ENCODE peak calls at places on chromosomes 16 and 17, in ten cellular contexts. B, P, K, R, S, C, I, Z, V and O are unnamed samples.

GRCh38 chr16:50473375-50473945 is 74.7 kb upstream of the NKD1 start:
- DNase-seq in P (no peak), R (peak; percentile 56), B (no peak), I (no peak), Z (no peak), C (peak; percentile 58), V (no peak), K (no peak), S (no peak), O (no peak)

GRCh38 chr17:55926276-55926995 is 175.6 kb downstream of the PCTP start:
- DNase-seq in Z (no peak), B (no peak), V (no peak), S (no peak), P (no peak), C (no peak), R (no peak), I (no peak), K (no peak), O (no peak)

GRCh38 chr17:82126479-82127314 is 28.7 kb upstream of the FASN start:
- DNase-seq in Z (no peak), S (no peak), I (peak; percentile 21), K (no peak), P (no peak), C (no peak), V (no peak), R (no peak), B (no peak), O (no peak)

GRCh38 chr17:80847506-80848230 is 144.0 kb upstream of the CHMP6 start:
- DNase-seq in P (peak; percentile 39), B (peak; percentile 12), I (peak; percentile 75), C (no peak), K (no peak), Z (no peak), V (no peak), S (no peak), R (no peak), O (no peak)

GRCh38 chr16:29975134-29975538 is 1.5 kb downstream of the TAOK2 start:
- DNase-seq in S (no peak), C (no peak), R (no peak), K (no peak), V (no peak), B (no peak), P (no peak), Z (no peak), I (no peak), O (no peak)

GRCh38 chr16:31305219-31305618 is 45.4 kb downstream of the ITGAM start:
- DNase-seq in S (no peak), V (no peak), I (no peak), R (no peak), Z (no peak), P (no peak), B (no peak), K (no peak), C (no peak), O (no peak)

GRCh38 chr16:49271363-49271762 is 10.3 kb downstream of the CBLN1 start:
- DNase-seq in B (no peak), P (no peak), Z (no peak), K (no peak), R (no peak), S (no peak), I (no peak), C (no peak), V (no peak), O (no peak)

GRCh38 chr16:268141-269053 is 7.3 kb downstream of the RGS11 start:
- DNase-seq in I (peak; percentile 77), Z (no peak), S (no peak), R (no peak), V (peak; percentile 33), B (no peak), C (no peak), K (no peak), P (no peak), O (no peak)

GRCh38 chr17:16910341-16910740 is 61.6 kb downstream of the TNFRSF13B start:
- DNase-seq in R (no peak), I (peak; percentile 1), P (no peak), V (no peak), Z (no peak), S (no peak), K (no peak), C (no peak), B (no peak), O (no peak)

GRCh38 chr16:78216166-78216745 is 116.8 kb downstream of the WWOX start:
- DNase-seq in K (no peak), S (no peak), V (no peak), Z (no peak), C (no peak), P (no peak), B (no peak), R (no peak), I (no peak), O (no peak)

GRCh38 chr16:85480727-85481101 is 132.4 kb upstream of the GSE1 start:
- DNase-seq in C (no peak), R (no peak), I (no peak), V (no peak), Z (no peak), K (no peak), B (no peak), P (no peak), S (no peak), O (no peak)

GRCh38 chr17:75876938-75877751 is 1.2 kb downstream of the TRIM47 start:
- DNase-seq in B (peak; percentile 98), Z (peak; percentile 97), C (peak; percentile 74), S (peak; percentile 88), I (peak; percentile 88), P (peak; percentile 98), V (peak; percentile 75), R (peak; percentile 96), K (no peak), O (peak; percentile 91)

GRCh38 chr17:72903522-72903921 is 189.0 kb downstream of the SLC39A11 start:
- DNase-seq in V (no peak), K (no peak), S (no peak), R (no peak), I (no peak), P (no peak), B (no peak), C (no peak), Z (no peak), O (no peak)

GRCh38 chr16:87723224-87723619 is 42.6 kb downstream of the KLHDC4 start:
- DNase-seq in K (peak; percentile 71), V (no peak), C (no peak), S (no peak), I (peak; percentile 34), R (peak; percentile 57), P (no peak), B (no peak), Z (peak; percentile 50), O (peak; percentile 43)

GRCh38 chr17:29240477-29240876 is 6.2 kb upstream of the CRYBA1 start:
- DNase-seq in I (no peak), K (no peak), C (no peak), V (no peak), B (no peak), P (no peak), R (no peak), Z (no peak), S (no peak), O (no peak)
- H3K27ac ChIP-seq in I (no peak overlapping the region), K (no peak overlapping the region), C (no peak overlapping the region), V (no peak overlapping the region), B (peak overlapping the region; percentile 49), P (peak overlapping the region; percentile 41), R (peak overlapping the region; percentile 9), Z (peak overlapping the region; percentile 65), S (peak overlapping the region; percentile 60), O (no peak overlapping the region)

GRCh38 chr17:28842282-28843012 is at the start of gene FAM222B:
- DNase-seq in S (peak; percentile 39), C (peak; percentile 79), V (peak; percentile 63), I (peak; percentile 86), B (peak; percentile 69), R (peak; percentile 76), P (peak; percentile 88), K (peak; percentile 95), Z (peak; percentile 75), O (peak; percentile 77)
- TF ChIP-seq CTCF in S (peak; percentile 7), C (no peak), V (no peak), I (peak; percentile 6), B (no peak), R (no peak), P (no peak), K (no peak), Z (no peak), O (no peak)

DNA sequence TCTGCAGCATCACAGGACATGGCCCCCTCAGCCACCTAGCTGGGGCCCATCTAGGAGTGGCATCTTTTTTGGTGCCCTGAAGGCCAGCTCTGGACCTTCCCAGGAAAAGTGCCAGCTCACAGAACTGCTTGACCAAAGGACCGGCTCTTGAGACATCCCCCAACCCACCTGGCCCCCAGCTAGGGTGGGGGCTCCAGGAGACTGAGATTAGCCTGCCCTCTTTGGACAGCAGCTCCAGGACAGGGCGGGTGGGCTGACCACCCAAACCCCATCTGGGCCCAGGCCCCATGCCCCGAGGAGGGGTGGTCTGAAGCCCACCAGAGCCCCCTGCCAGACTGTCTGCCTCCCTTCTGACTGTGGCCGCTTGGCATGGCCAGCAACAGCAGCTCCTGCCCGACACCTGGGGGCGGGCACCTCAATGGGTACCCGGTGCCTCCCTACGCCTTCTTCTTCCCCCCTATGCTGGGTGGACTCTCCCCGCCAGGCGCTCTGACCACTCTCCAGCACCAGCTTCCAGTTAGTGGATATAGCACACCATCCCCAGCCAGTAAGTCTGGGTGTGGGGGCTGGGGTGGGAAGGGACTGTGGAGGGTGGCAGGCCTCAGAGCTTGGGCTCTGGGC is 22.0 kb downstream of the RARA start:
- DNase-seq in K (no peak), C (no peak), I (no peak), P (no peak), R (no peak), Z (no peak), V (no peak), S (no peak), B (no peak), O (no peak)
- H3K4me3 ChIP-seq in K (no peak overlapping the region), C (no peak overlapping the region), I (no peak overlapping the region), P (no peak overlapping the region), R (no peak overlapping the region), Z (no peak overlapping the region), V (no peak overlapping the region), S (no peak overlapping the region), B (no peak overlapping the region), O (no peak overlapping the region)

GRCh38 chr16:89423709-89424260 is 66.6 kb downstream of the ANKRD11 start:
- DNase-seq in C (no peak), I (no peak), R (no peak), Z (no peak), B (no peak), P (no peak), S (no peak), V (no peak), K (no peak), O (no peak)
- H3K27ac ChIP-seq in C (peak overlapping the region; percentile 65), I (no peak overlapping the region), R (no peak overlapping the region), Z (peak overlapping the region; percentile 75), B (peak overlapping the region; percentile 67), P (peak overlapping the region; percentile 58), S (peak overlapping the region; percentile 86), V (no peak overlapping the region), K (peak overlapping the region; percentile 82), O (no peak overlapping the region)